ENCODE peak calls at places on chromosome 19, in nine cellular contexts. L, K, V, M, E, Z, I, J and S are unnamed samples.

GRCh38 chr19:19304186-19304975 is 15.9 kb downstream of the SUGP1 start:
- DNase-seq in L (peak), K (no peak), V (no peak), M (no peak), E (peak), Z (no peak), I (no peak), J (no peak), S (no peak)

GRCh38 chr19:5775668-5776309 is 8.8 kb downstream of the PRR22 start:
- DNase-seq in L (no peak), K (no peak), V (peak), M (no peak), E (peak), Z (peak), I (no peak), J (no peak), S (peak)

GRCh38 chr19:17950310-17951150 is 16.4 kb upstream of the KCNN1 start:
- DNase-seq in L (no peak), K (no peak), V (no peak), M (no peak), E (no peak), Z (no peak), I (no peak), J (no peak), S (no peak)

GRCh38 chr19:47573076-47574026 is at the start of gene ZNF541:
- DNase-seq in L (peak), K (no peak), V (no peak), M (peak), E (peak), Z (peak), I (peak), J (peak), S (no peak)

GRCh38 chr19:48064509-48064908 is 20.6 kb upstream of the CABP5 start:
- DNase-seq in L (no peak), K (no peak), V (no peak), M (no peak), E (no peak), Z (peak), I (no peak), J (no peak), S (no peak)

GRCh38 chr19:29467824-29468401 is 57.9 kb upstream of the VSTM2B start:
- DNase-seq in L (no peak), K (peak), V (peak), M (no peak), E (peak), Z (peak), I (no peak), J (no peak), S (peak)

GRCh38 chr19:35543280-35544109 is 1.9 kb upstream of the TMEM147 start:
- DNase-seq in L (no peak), K (no peak), V (no peak), M (no peak), E (no peak), Z (no peak), I (no peak), J (no peak), S (no peak)

GRCh38 chr19:38721977-38722773 is 22.1 kb downstream of the CAPN12 start:
- DNase-seq in L (peak), K (no peak), V (no peak), M (no peak), E (peak), Z (peak), I (no peak), J (no peak), S (no peak)

GRCh38 chr19:9848060-9848459 is 12.9 kb downstream of the PIN1 start:
- DNase-seq in L (no peak), K (no peak), V (peak), M (no peak), E (no peak), Z (no peak), I (no peak), J (no peak), S (no peak)

GRCh38 chr19:4365341-4365740 is 22.0 kb downstream of the MPND start:
- DNase-seq in L (no peak), K (no peak), V (no peak), M (peak), E (no peak), Z (no peak), I (no peak), J (no peak), S (no peak)

GRCh38 chr19:49151339-49152217 is 3.6 kb downstream of the HRC start:
- DNase-seq in L (peak), K (no peak), V (peak), M (peak), E (peak), Z (peak), I (peak), J (peak), S (no peak)

GRCh38 chr19:7731218-7731595 is 703 bp downstream of the CLEC4G start:
- DNase-seq in L (no peak), K (no peak), V (no peak), M (no peak), E (no peak), Z (no peak), I (no peak), J (no peak), S (no peak)
- H3K4me3 ChIP-seq in L (no peak), K (no peak), V (no peak), M (no peak), E (no peak), Z (no peak), I (peak), J (no peak), S (no peak)

GRCh38 chr19:7879102-7879770 is 5.0 kb upstream of the PRR36 start:
- DNase-seq in L (no peak), K (no peak), V (no peak), M (no peak), E (no peak), Z (no peak), I (no peak), J (no peak), S (no peak)

GRCh38 chr19:7885818-7886217 is 2.5 kb upstream of the LRRC8E start:
- DNase-seq in L (no peak), K (no peak), V (no peak), M (no peak), E (no peak), Z (no peak), I (no peak), J (no peak), S (no peak)

GRCh38 chr19:7881910-7882309 is 6.4 kb upstream of the LRRC8E start:
- DNase-seq in L (no peak), K (no peak), V (no peak), M (no peak), E (no peak), Z (no peak), I (no peak), J (no peak), S (no peak)

GRCh38 chr19:7883796-7884570 is 4.3 kb upstream of the LRRC8E start:
- DNase-seq in L (no peak), K (no peak), V (no peak), M (no peak), E (peak), Z (peak), I (no peak), J (no peak), S (peak)

DNA sequence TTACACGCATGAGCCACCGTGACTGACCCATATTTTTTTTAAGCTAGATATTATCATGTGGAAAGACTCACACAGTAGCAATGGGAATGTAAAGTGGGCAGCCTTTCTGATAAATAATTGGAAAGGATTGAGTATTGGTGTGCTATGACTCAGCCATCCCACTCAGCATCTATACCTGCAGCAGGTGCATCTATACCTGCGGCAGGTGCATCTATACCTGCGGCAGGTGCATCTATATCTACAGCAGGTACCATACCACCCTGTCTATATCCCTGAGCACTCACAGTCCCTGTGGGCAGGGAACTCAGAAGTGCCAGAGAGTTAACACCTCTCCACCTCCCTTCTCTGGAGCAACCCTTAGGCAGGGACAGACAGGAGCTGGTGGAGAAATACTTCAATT is 5.2 kb upstream of the LRRC8E start:
- DNase-seq in L (no peak), K (no peak), V (no peak), M (no peak), E (no peak), Z (no peak), I (no peak), J (no peak), S (no peak)
- TF ChIP-seq CTCF in L (no peak), K (no peak), V (no peak), M (no peak), E (no peak), Z (no peak), I (no peak), J (no peak), S (no peak)

GRCh38 chr19:50204811-50205675 is 1.6 kb downstream of the MYH14 start:
- DNase-seq in L (peak), K (no peak), V (peak), M (peak), E (no peak), Z (no peak), I (peak), J (peak), S (no peak)
- H3K4me3 ChIP-seq in L (no peak), K (peak), V (peak), M (peak), E (no peak), Z (peak), I (peak), J (peak), S (no peak)

GRCh38 chr19:2923510-2923909 is 21.3 kb downstream of the ZNF77 start:
- DNase-seq in L (no peak), K (no peak), V (peak), M (no peak), E (peak), Z (peak), I (no peak), J (no peak), S (peak)
- TF ChIP-seq CTCF in L (no peak), K (no peak), V (no peak), M (no peak), E (no peak), Z (no peak), I (no peak), J (no peak), S (no peak)